ENCODE peak calls at places on chromosome 13, in ten cellular contexts. H, N, D, Z, T, S, A, I, U and E are unnamed samples.

GRCh38 chr13:80338781-80339577 is 1.9 kb downstream of the SPRY2 start:
- DNase-seq in H (peak; percentile 89), N (no peak), D (peak; percentile 32), Z (peak; percentile 68), T (peak; percentile 93), S (no peak), A (peak; percentile 87), I (peak; percentile 84), U (peak; percentile 79), E (peak; percentile 65)

GRCh38 chr13:40401911-40402776 is 264.3 kb downstream of the FOXO1 start:
- DNase-seq in H (peak; percentile 98), N (peak; percentile 82), D (no peak), Z (peak; percentile 89), T (peak; percentile 80), S (peak; percentile 92), A (peak; percentile 99), I (peak; percentile 100), U (peak; percentile 100), E (no peak)

GRCh38 chr13:81409284-81409683 is 1068.4 kb upstream of the SPRY2 start:
- DNase-seq in H (no peak), N (no peak), D (no peak), Z (no peak), T (no peak), S (no peak), A (no peak), I (no peak), U (no peak), E (no peak)

GRCh38 chr13:30373727-30374126 is 48.6 kb upstream of the UBE2L5 start:
- DNase-seq in H (no peak), N (no peak), D (no peak), Z (no peak), T (no peak), S (no peak), A (no peak), I (no peak), U (peak; percentile 61), E (no peak)

GRCh38 chr13:50608357-50608756 is 235.1 kb downstream of the DLEU7 start:
- DNase-seq in H (no peak), N (no peak), D (peak; percentile 10), Z (no peak), T (no peak), S (no peak), A (no peak), I (no peak), U (no peak), E (no peak)

GRCh38 chr13:98854448-98854847 is 102.0 kb upstream of the SLC15A1 start:
- DNase-seq in H (no peak), N (no peak), D (no peak), Z (no peak), T (no peak), S (no peak), A (no peak), I (no peak), U (no peak), E (no peak)

GRCh38 chr13:43567608-43568007 is 219.2 kb downstream of the ENOX1 start:
- DNase-seq in H (no peak), N (no peak), D (no peak), Z (no peak), T (peak; percentile 65), S (no peak), A (peak; percentile 17), I (no peak), U (no peak), E (no peak)

GRCh38 chr13:36986462-36987240 is 12.5 kb downstream of the ALG5 start:
- DNase-seq in H (no peak), N (no peak), D (no peak), Z (no peak), T (no peak), S (no peak), A (peak; percentile 5), I (no peak), U (no peak), E (no peak)

GRCh38 chr13:98565726-98566577 is 11.0 kb downstream of the STK24 start:
- DNase-seq in H (peak; percentile 70), N (no peak), D (peak; percentile 9), Z (peak; percentile 58), T (no peak), S (no peak), A (peak; percentile 25), I (no peak), U (no peak), E (no peak)

GRCh38 chr13:93889430-93889829 is 590.1 kb downstream of the DCT start:
- DNase-seq in H (no peak), N (no peak), D (no peak), Z (no peak), T (no peak), S (no peak), A (no peak), I (no peak), U (no peak), E (no peak)

GRCh38 chr13:101579291-101579802 is 126.9 kb downstream of the ITGBL1 start:
- DNase-seq in H (no peak), N (no peak), D (no peak), Z (no peak), T (peak; percentile 83), S (no peak), A (peak; percentile 25), I (no peak), U (no peak), E (peak; percentile 17)

GRCh38 chr13:113447596-113447995 is 5.7 kb downstream of the ADPRHL1 start:
- DNase-seq in H (peak; percentile 15), N (no peak), D (no peak), Z (no peak), T (no peak), S (no peak), A (no peak), I (no peak), U (peak; percentile 48), E (no peak)

GRCh38 chr13:94352057-94352456 is 127.4 kb downstream of the DCT start:
- DNase-seq in H (no peak), N (no peak), D (peak; percentile 30), Z (no peak), T (peak; percentile 22), S (no peak), A (peak; percentile 49), I (no peak), U (no peak), E (no peak)

GRCh38 chr13:109243311-109243951 is 543.0 kb downstream of the IRS2 start:
- DNase-seq in H (no peak), N (no peak), D (no peak), Z (no peak), T (peak; percentile 88), S (peak; percentile 40), A (peak; percentile 93), I (no peak), U (no peak), E (no peak)

GRCh38 chr13:113921763-113922162 is 52.1 kb downstream of the C13orf46 start:
- DNase-seq in H (no peak), N (no peak), D (no peak), Z (no peak), T (no peak), S (no peak), A (no peak), I (no peak), U (no peak), E (no peak)

GRCh38 chr13:72585254-72585653 is 142.2 kb downstream of the MZT1 start:
- DNase-seq in H (no peak), N (no peak), D (no peak), Z (no peak), T (no peak), S (no peak), A (no peak), I (no peak), U (no peak), E (no peak)

GRCh38 chr13:50052478-50052877 is 37.2 kb downstream of the KCNRG start:
- DNase-seq in H (no peak), N (no peak), D (no peak), Z (no peak), T (no peak), S (no peak), A (no peak), I (no peak), U (no peak), E (no peak)

GRCh38 chr13:99949657-99950413 is 21.7 kb downstream of the ZIC5 start:
- DNase-seq in H (no peak), N (no peak), D (no peak), Z (no peak), T (no peak), S (no peak), A (no peak), I (no peak), U (peak; percentile 27), E (no peak)

GRCh38 chr13:110625771-110626321 is 10.5 kb downstream of the NAXD start:
- DNase-seq in H (no peak), N (no peak), D (peak; percentile 9), Z (no peak), T (no peak), S (no peak), A (no peak), I (no peak), U (no peak), E (no peak)

GRCh38 chr13:95926231-95926630 is 127.0 kb downstream of the UGGT2 start:
- DNase-seq in H (no peak), N (no peak), D (no peak), Z (no peak), T (peak; percentile 10), S (no peak), A (no peak), I (no peak), U (no peak), E (no peak)